ENCODE peak calls at places on chromosomes 2 and 18, in seven cellular contexts. M is chondrocyte, K is sigmoid colon, U is fibroblast of lung, A is heart left ventricle, P is upper lobe of right lung, L is PC-3. Z is an unnamed sample.

GRCh38 chr2:41966431-41966893 is 81.4 kb upstream of the PKDCC start:
- DNase-seq in A (peak), K (peak), M (peak), U (peak), L (peak), P (no peak), Z (no peak)

GRCh38 chr2:118216224-118216623 is 128.0 kb downstream of the INSIG2 start:
- DNase-seq in K (no peak), M (no peak), A (no peak), P (no peak), L (no peak), U (no peak), Z (no peak)

GRCh38 chr2:138170495-138170894 is 206.2 kb downstream of the HNMT start:
- DNase-seq in L (no peak), P (no peak), M (no peak), K (no peak), A (no peak), U (no peak), Z (no peak)

GRCh38 chr2:37231251-37232130 is at the start of the genes CEBPZ and NDUFAF7:
- DNase-seq in M (peak), U (peak), A (peak), K (peak), L (peak), P (peak), Z (peak)

GRCh38 chr2:222743263-222743865 is 71.9 kb downstream of the MOGAT1 start:
- DNase-seq in K (no peak), M (no peak), P (no peak), U (no peak), L (no peak), A (no peak), Z (no peak)

GRCh38 chr2:199464614-199465352 is 7.0 kb upstream of the SATB2 start:
- DNase-seq in P (no peak), M (no peak), L (no peak), A (no peak), U (no peak), K (no peak), Z (peak)

GRCh38 chr18:28152354-28152753 is 24.6 kb downstream of the CDH2 start:
- DNase-seq in M (no peak), A (no peak), L (no peak), K (no peak), U (no peak), P (no peak), Z (no peak)

GRCh38 chr2:122627388-122627787 is 871.9 kb downstream of the TSN start:
- DNase-seq in A (no peak), L (no peak), P (no peak), U (no peak), K (no peak), M (no peak), Z (no peak)

GRCh38 chr18:74862094-74862493 is 264.4 kb downstream of the ZNF407 start:
- DNase-seq in M (no peak), K (peak), A (peak), L (no peak), P (no peak), U (no peak), Z (no peak)

GRCh38 chr18:73168171-73168570 is 300.4 kb upstream of the NETO1 start:
- DNase-seq in U (no peak), L (peak), P (no peak), M (no peak), A (no peak), K (no peak), Z (no peak)

GRCh38 chr2:688504-689076 is 11.4 kb upstream of the TMEM18 start:
- DNase-seq in M (no peak), K (no peak), U (no peak), L (no peak), A (no peak), P (no peak), Z (no peak)

GRCh38 chr18:56445422-56445821 is 193.0 kb downstream of the TXNL1 start:
- DNase-seq in L (no peak), A (no peak), K (no peak), P (no peak), U (no peak), M (no peak), Z (no peak)

GRCh38 chr18:44231936-44232335 is 448.8 kb upstream of the SETBP1 start:
- DNase-seq in A (no peak), U (no peak), P (no peak), K (no peak), L (no peak), M (no peak), Z (no peak)

GRCh38 chr2:85785027-85785822 is 31.4 kb downstream of the ATOH8 start:
- DNase-seq in U (peak), M (peak), P (peak), L (no peak), A (peak), K (peak), Z (peak)

GRCh38 chr2:217047209-217047998 is 187.5 kb upstream of the TNP1 start:
- DNase-seq in U (peak), A (no peak), P (no peak), K (no peak), M (no peak), L (peak), Z (no peak)

GRCh38 chr2:229388746-229389145 is 117.7 kb upstream of the PID1 start:
- DNase-seq in P (no peak), U (no peak), A (no peak), M (no peak), L (no peak), K (no peak), Z (no peak)

GRCh38 chr2:108630567-108631405 is 88.5 kb upstream of the RANBP2 start:
- DNase-seq in M (no peak), L (peak), U (no peak), A (no peak), P (no peak), K (no peak), Z (no peak)

GRCh38 chr18:62839874-62840713 is 124.8 kb downstream of the PHLPP1 start:
- DNase-seq in U (peak), K (no peak), L (peak), P (no peak), M (no peak), A (no peak), Z (no peak)

GRCh38 chr2:27164960-27165763 is 16.4 kb downstream of the TCF23 start:
- DNase-seq in L (no peak), A (no peak), P (no peak), M (no peak), K (no peak), U (no peak), Z (no peak)

GRCh38 chr2:74414913-74415761 is 6.3 kb downstream of the C2orf81 start:
- DNase-seq in M (no peak), K (peak), A (peak), L (no peak), U (peak), P (peak), Z (no peak)

GRCh38 chr18:31101148-31102019 is 837 bp downstream of the DSC2 start:
- DNase-seq in A (peak), P (peak), K (peak), M (peak), U (peak), L (peak), Z (peak)

GRCh38 chr2:158786897-158787296 is 8.2 kb upstream of the DAPL1 start:
- DNase-seq in L (no peak), P (no peak), K (no peak), U (no peak), A (no peak), M (no peak), Z (no peak)

GRCh38 chr18:58456625-58457024 is 172.3 kb downstream of the ALPK2 start:
- DNase-seq in M (no peak), U (no peak), L (no peak), P (no peak), A (no peak), K (no peak), Z (no peak)

GRCh38 chr2:183244300-183244849 is 120.1 kb downstream of the NUP35 start:
- DNase-seq in A (no peak), L (no peak), M (no peak), U (no peak), P (no peak), K (no peak), Z (peak)

GRCh38 chr2:218882866-218883366 is 2.3 kb downstream of the WNT10A start:
- DNase-seq in L (peak), K (no peak), A (no peak), U (no peak), P (peak), M (peak), Z (no peak)

GRCh38 chr2:119259296-119259860 is 35.7 kb downstream of the STEAP3 start:
- DNase-seq in L (no peak), M (no peak), P (no peak), K (no peak), A (no peak), U (no peak), Z (no peak)

GRCh38 chr2:228352048-228352447 is 170.6 kb upstream of the SPHKAP start:
- DNase-seq in P (no peak), M (no peak), U (no peak), L (no peak), K (no peak), A (no peak), Z (no peak)

GRCh38 chr2:71299507-71299906 is 32.1 kb upstream of the ZNF638 start:
- DNase-seq in K (no peak), M (no peak), U (peak), L (peak), P (no peak), A (no peak), Z (no peak)

GRCh38 chr2:76640905-76641304 is 881.3 kb downstream of the LRRTM4 start:
- DNase-seq in P (no peak), A (peak), M (no peak), U (no peak), L (no peak), K (no peak), Z (no peak)

GRCh38 chr2:74876081-74876886 is 42.4 kb downstream of the HK2 start:
- DNase-seq in U (peak), P (peak), K (no peak), M (no peak), L (peak), A (no peak), Z (peak)

GRCh38 chr2:106142683-106143082 is 51.4 kb downstream of the UXS1 start:
- DNase-seq in K (no peak), L (no peak), M (no peak), U (no peak), A (no peak), P (no peak), Z (no peak)

GRCh38 chr2:196601430-196602306 is 37.8 kb upstream of the CCDC150 start:
- DNase-seq in U (peak), A (peak), L (peak), P (no peak), K (peak), M (peak), Z (no peak)

GRCh38 chr2:215594766-215595165 is 158.9 kb upstream of the FN1 start:
- DNase-seq in U (no peak), P (no peak), A (no peak), M (no peak), L (peak), K (no peak), Z (no peak)

GRCh38 chr18:21262979-21263378 is 20.9 kb downstream of the GREB1L start:
- DNase-seq in P (no peak), A (no peak), U (no peak), M (no peak), L (no peak), K (no peak), Z (no peak)

GRCh38 chr18:13369756-13370510 is 151.4 kb downstream of the LDLRAD4 start:
- DNase-seq in A (no peak), P (no peak), L (no peak), U (no peak), K (peak), M (no peak), Z (no peak)

GRCh38 chr2:111198701-111199100 is 78.0 kb downstream of the BCL2L11 start:
- DNase-seq in A (no peak), P (no peak), K (no peak), L (no peak), U (no peak), M (no peak), Z (no peak)

GRCh38 chr2:185144159-185144919 is 546.0 kb downstream of the ZNF804A start:
- DNase-seq in M (peak), P (peak), U (no peak), L (no peak), K (no peak), A (no peak), Z (no peak)

DNA sequence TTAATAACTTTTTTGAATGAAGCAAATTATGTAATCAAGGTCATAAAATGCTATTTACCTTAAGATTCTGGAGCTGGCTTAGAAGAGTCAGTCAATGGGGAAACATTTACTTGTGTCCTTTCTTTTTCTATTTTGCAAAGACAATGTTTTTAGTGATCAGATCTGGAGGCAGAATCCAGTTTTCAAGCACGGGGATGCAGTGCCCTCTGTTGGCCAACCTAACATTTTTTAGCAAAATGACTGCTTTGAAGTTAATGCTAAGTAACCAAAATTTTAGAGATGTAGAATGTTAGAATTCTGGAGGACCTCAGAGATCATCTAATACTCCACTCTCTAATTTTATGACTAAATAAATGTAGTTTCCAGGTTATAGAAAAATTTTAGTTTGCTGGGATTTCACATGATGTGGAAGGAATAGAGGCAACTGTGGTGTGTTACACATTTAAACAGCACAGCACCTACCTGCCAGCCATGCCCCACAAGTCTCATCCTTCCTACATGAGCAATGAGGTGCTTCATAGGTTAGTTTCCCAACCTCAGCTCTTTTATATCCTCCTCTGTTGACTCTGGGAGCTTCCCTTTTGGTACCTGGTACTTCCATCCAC is 23.6 kb upstream of the SLC9A4 start:
- DNase-seq in L (peak), K (no peak), P (no peak), M (no peak), A (peak), U (peak), Z (peak)
- TF ChIP-seq CTCF in L (peak), K (no peak), P (peak), M (peak), A (peak), U (peak), Z (peak)

GRCh38 chr2:10196948-10197717 is 74.6 kb downstream of the RRM2 start:
- DNase-seq in L (no peak), M (no peak), U (no peak), A (no peak), K (no peak), P (no peak), Z (no peak)
- TF ChIP-seq CTCF in L (no peak), M (no peak), U (no peak), A (no peak), K (no peak), P (no peak), Z (no peak)

DNA sequence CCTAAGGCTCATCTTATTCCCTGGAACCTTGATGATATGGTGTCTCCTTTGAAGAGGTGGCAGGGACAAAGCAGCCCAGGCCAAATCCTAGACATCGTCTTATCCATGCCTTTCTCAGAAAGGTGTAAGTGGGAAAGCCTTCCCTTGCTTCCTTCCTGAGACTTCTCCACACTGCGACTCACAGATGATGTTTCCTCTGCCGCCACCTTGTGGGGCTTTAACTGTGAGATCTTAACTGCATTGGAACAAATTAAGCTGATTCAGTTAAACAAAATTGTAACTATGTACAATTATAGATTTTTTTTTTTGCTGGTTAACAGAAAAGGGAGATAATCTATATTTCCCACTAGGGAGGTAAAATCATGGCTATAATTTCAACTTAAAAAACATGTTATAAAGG is 10.0 kb upstream of the GCA start:
- DNase-seq in A (no peak), U (no peak), M (no peak), L (peak), K (no peak), P (no peak), Z (peak)
- TF ChIP-seq CTCF in A (no peak), U (peak), M (peak), L (peak), K (no peak), P (peak), Z (peak)

GRCh38 chr2:165450141-165450540 is 19.4 kb upstream of the CSRNP3 start:
- DNase-seq in M (no peak), L (no peak), P (no peak), U (no peak), A (no peak), K (no peak), Z (no peak)
- TF ChIP-seq CTCF in M (peak), L (no peak), P (no peak), U (no peak), A (no peak), K (no peak), Z (no peak)

GRCh38 chr18:47931707-47932103 is 1.2 kb upstream of the SMAD2 start:
- DNase-seq in K (no peak), U (peak), L (no peak), P (peak), A (no peak), M (no peak), Z (no peak)
- TF ChIP-seq CTCF in K (no peak), U (peak), L (no peak), P (no peak), A (no peak), M (peak), Z (no peak)

GRCh38 chr2:104758199-104758620 is 95.7 kb upstream of the POU3F3 start:
- DNase-seq in U (no peak), A (no peak), L (no peak), M (no peak), K (no peak), P (no peak), Z (no peak)

GRCh38 chr2:104750061-104750460 is 103.9 kb upstream of the POU3F3 start:
- DNase-seq in K (no peak), U (no peak), L (no peak), P (no peak), A (no peak), M (no peak), Z (no peak)

GRCh38 chr2:104752504-104752903 is 101.4 kb upstream of the POU3F3 start:
- DNase-seq in M (no peak), K (no peak), A (no peak), P (no peak), L (no peak), U (no peak), Z (no peak)

GRCh38 chr2:104756119-104756518 is 97.8 kb upstream of the POU3F3 start:
- DNase-seq in M (no peak), L (no peak), P (no peak), A (no peak), K (no peak), U (no peak), Z (no peak)

DNA sequence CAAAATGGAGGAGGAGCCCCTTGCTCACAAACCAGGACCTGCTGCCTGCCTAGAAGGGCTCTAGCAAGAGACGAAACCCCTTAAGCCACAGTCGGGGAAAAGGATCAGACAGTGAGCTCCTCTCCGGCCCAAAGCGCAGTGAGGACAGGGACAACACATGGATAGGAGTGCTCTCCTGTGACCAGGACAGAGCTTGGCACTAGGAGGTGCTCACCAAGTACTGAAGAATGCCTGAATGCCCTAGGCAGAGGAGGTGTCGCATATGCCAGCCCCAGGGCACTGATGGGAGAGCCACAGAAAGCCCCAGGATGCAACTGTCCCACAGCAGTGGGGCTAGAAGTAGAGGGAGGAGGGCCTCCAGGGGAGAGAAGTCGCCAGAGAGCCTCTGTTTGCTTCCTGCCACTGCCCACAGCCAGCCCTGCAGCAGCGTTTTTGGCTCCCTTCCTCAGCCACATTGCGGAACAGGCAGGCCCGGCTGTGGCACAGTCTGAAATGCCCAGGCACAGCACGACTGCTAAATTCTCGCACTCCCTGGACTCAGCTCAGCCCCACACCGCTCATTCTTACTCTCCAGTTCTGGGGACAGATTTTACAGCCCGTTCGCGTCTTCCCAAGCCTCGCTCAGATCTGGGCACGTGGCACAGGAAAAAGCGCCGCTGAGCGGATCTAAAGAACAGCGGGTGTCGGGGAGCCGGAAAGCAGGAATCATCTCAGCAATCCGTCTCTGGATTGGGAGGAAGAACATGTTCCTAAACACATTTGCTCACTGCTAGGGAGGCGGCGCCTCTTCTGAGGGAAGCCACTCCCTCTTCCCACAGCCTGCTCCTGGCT is 98.7 kb upstream of the POU3F3 start:
- DNase-seq in U (no peak), K (no peak), P (no peak), M (no peak), A (peak), L (no peak), Z (no peak)
- TF ChIP-seq CTCF in U (no peak), K (no peak), P (no peak), M (no peak), A (no peak), L (no peak), Z (no peak)

GRCh38 chr2:39164089-39164488 is 43.2 kb upstream of the SOS1 start:
- DNase-seq in U (no peak), L (no peak), K (no peak), P (no peak), A (no peak), M (no peak), Z (no peak)
- TF ChIP-seq CTCF in U (no peak), L (no peak), K (no peak), P (no peak), A (no peak), M (no peak), Z (no peak)

Z was measured in nephron progenitor cell.